ENCODE peak calls at places on chromosome 11, in six cellular contexts. D is HepG2, E is neural crest cell, T is GM20000, L is fibroblast of pulmonary artery, J is nephron progenitor cell. I is an unnamed sample.

GRCh38 chr11:44066732-44067131 is 662 bp downstream of the ACCS start:
- DNase-seq in T (peak; percentile 25), L (peak; percentile 80), D (no peak), J (no peak), E (no peak), I (no peak)

GRCh38 chr11:117671370-117671769 is 125.6 kb downstream of the DSCAML1 start:
- DNase-seq in D (no peak), L (no peak), J (no peak), T (no peak), E (no peak), I (no peak)

GRCh38 chr11:12026331-12027211 is 18.1 kb upstream of the DKK3 start:
- DNase-seq in E (no peak), J (no peak), D (no peak), L (no peak), T (no peak), I (no peak)

GRCh38 chr11:130315354-130315970 is 745 bp upstream of the ZBTB44 start:
- DNase-seq in J (peak; percentile 16), D (no peak), L (no peak), E (no peak), T (peak; percentile 75), I (peak; percentile 56)

GRCh38 chr11:116072133-116072532 is 567.9 kb upstream of the CADM1 start:
- DNase-seq in D (no peak), J (no peak), T (no peak), L (no peak), E (no peak), I (no peak)

GRCh38 chr11:74559110-74559933 is 33.1 kb upstream of the POLD3 start:
- DNase-seq in L (peak; percentile 24), T (no peak), J (no peak), D (peak; percentile 81), E (no peak), I (no peak)

GRCh38 chr11:12777208-12777874 is 103.1 kb downstream of the TEAD1 start:
- DNase-seq in L (peak; percentile 72), E (no peak), J (no peak), T (no peak), D (peak; percentile 10), I (no peak)

GRCh38 chr11:62613275-62613864 is 313 bp downstream of the ROM1 start:
- DNase-seq in L (no peak), E (no peak), J (peak; percentile 28), D (no peak), T (no peak), I (no peak)

GRCh38 chr11:75705541-75705940 is 12.1 kb upstream of the MOGAT2 start:
- DNase-seq in J (no peak), D (no peak), L (no peak), E (no peak), T (no peak), I (no peak)

GRCh38 chr11:116984186-116984585 is 114.0 kb downstream of the SIK3 start:
- DNase-seq in E (no peak), L (peak; percentile 37), J (no peak), T (no peak), D (peak; percentile 68), I (no peak)

GRCh38 chr11:63553759-63554158 is 9.4 kb downstream of the PLAAT2 start:
- DNase-seq in D (no peak), L (no peak), T (peak; percentile 75), E (no peak), J (no peak), I (peak; percentile 74)

GRCh38 chr11:132258865-132259264 is 888.5 kb downstream of the NTM start:
- DNase-seq in J (no peak), T (no peak), D (no peak), E (no peak), L (no peak), I (no peak)

GRCh38 chr11:65078151-65078550 is 5.7 kb downstream of the CDCA5 start:
- DNase-seq in D (peak; percentile 49), L (peak; percentile 49), E (peak; percentile 46), T (peak; percentile 63), J (peak; percentile 66), I (peak; percentile 68)

GRCh38 chr11:130609121-130610035 is 160.9 kb downstream of the ADAMTS15 start:
- DNase-seq in D (no peak), T (no peak), L (peak; percentile 79), J (no peak), E (no peak), I (no peak)

GRCh38 chr11:119167933-119168332 is 592 bp upstream of the NLRX1 start:
- DNase-seq in E (no peak), J (no peak), T (no peak), L (no peak), D (peak; percentile 36), I (no peak)

GRCh38 chr11:868394-868793 is 25.7 kb downstream of the TSPAN4 start:
- DNase-seq in J (no peak), D (no peak), L (no peak), E (no peak), T (no peak), I (no peak)
- TF ChIP-seq CTCF in J (no peak), D (no peak), L (no peak), E (no peak), T (no peak), I (no peak)

DNA sequence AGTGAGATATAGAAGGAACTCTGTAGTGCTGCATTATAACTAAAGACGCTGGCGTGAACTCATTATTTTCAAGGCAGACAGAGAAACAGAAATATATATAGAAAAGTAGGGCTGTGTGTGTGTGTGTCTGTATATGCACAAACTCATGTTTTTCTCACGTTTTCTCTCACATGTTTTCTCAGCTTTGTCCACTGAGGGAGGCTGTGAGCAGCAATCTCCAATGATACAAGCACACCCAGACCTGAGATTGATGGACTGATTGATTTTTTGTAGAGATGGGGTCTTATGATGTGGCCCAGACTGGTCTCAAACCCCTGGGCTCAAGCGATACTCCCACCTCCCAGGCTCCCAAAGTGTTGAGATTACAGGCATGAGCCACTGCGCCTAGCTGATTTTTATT is 122.5 kb downstream of the SERGEF start:
- DNase-seq in E (no peak), D (no peak), J (no peak), L (peak; percentile 7), T (no peak), I (no peak)
- TF ChIP-seq CTCF in E (no peak), D (no peak), J (no peak), L (peak; percentile 34), T (no peak), I (no peak)

GRCh38 chr11:60206616-60207015 is 23.7 kb upstream of the MS4A6A start:
- DNase-seq in L (no peak), E (no peak), J (no peak), D (no peak), T (no peak), I (no peak)

GRCh38 chr11:60209977-60210376 is 27.1 kb upstream of the MS4A6A start:
- DNase-seq in D (no peak), T (no peak), J (no peak), L (no peak), E (no peak), I (no peak)

GRCh38 chr11:60208146-60208895 is 25.4 kb upstream of the MS4A6A start:
- DNase-seq in D (no peak), L (no peak), E (no peak), T (no peak), J (no peak), I (no peak)

GRCh38 chr11:60208951-60209350 is 26.1 kb upstream of the MS4A6A start:
- DNase-seq in J (no peak), E (no peak), L (no peak), D (no peak), T (no peak), I (no peak)

GRCh38 chr11:60204922-60205321 is 22.0 kb upstream of the MS4A6A start:
- DNase-seq in L (peak; percentile 1), T (peak; percentile 44), D (no peak), E (no peak), J (no peak), I (no peak)
- TF ChIP-seq CTCF in L (no peak), T (no peak), D (no peak), E (no peak), J (no peak), I (no peak)

DNA sequence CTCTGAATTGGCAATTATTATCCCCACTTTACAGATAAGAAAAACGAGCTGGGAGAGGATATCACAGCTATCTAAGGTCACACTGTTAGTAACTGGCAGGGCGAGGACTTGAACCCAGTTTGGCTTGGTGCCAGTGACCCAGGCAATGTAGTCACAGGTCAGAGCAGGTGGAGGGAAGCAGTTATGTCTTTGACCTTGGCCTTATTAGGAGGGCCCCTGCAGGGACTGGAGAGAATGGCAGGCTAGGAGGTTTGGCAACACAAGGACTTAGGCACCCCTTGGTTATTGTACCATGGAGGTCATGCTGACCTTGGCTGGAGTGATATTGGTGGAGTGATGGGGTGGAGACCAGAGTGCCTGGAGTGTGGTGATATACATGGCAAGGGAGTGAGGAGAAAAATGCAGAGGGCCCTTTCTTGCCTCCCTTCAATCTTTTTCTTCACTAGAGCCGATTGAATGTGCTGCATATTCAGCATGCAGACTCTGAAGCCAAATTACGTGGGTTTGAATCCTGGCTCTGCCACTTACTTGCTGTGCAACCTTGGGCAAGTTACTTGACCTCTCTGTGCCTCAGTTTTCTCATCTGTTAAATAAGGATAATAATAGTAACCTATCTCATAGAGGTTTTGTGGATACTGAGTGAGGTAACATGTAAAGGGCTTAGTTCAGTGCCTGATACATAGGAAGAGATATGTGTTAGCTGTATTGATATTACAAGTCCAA is 92.7 kb upstream of the TBCEL start:
- DNase-seq in T (no peak), J (no peak), L (no peak), E (no peak), D (peak; percentile 35), I (no peak)
- TF ChIP-seq CTCF in T (peak; percentile 3), J (no peak), L (no peak), E (peak; percentile 17), D (peak; percentile 39), I (peak; percentile 19)

DNA sequence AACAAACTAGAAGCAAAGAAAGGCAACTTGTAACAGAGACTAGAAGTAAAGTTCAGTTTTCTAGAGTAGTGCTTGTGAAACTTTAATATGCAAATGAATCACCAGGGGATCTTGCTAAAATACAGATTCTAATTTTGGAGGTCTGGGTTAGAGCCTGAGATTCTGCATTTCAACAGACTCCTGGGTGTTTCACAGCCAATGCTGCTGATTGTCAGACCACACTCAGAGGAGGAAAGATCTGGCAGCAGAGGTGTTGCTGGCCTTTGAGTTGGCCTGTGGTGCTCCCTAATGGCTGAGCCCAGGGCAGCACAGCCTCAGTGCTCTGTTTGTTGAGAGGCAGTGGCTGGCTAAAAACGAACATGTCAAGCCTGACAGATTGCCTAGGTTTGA is 5.4 kb downstream of the CRY2 start:
- DNase-seq in J (no peak), L (no peak), T (peak; percentile 71), E (no peak), D (no peak), I (peak; percentile 70)
- TF ChIP-seq CTCF in J (no peak), L (no peak), T (peak; percentile 32), E (no peak), D (peak; percentile 47), I (peak; percentile 51)